ENCODE peak calls at places on chromosome 22, in nine cellular contexts. C is IMR-90; X is stimulated activated naive CD8-positive, alpha-beta T cell treated with anti-CD3 and anti-CD28 coated beads, Interleukin-15, amount 100 ng/mL, for 72 hours; H is stimulated activated CD4-positive, alpha-beta T cell treated with anti-CD3 and anti-CD28 coated beads, Interleukin-4, amount 100 ng/mL, for 24 hours; Y is activated CD8-positive, alpha-beta memory T cell treated with anti-CD3 and anti-CD28 coated beads, Interleukin-2, amount 50 U/mL, for 48 hours; M is HEK293T; I is ovary; G is endodermal cell; B is H9. V is an unnamed sample.

GRCh38 chr22:29817724-29818123 is 20.4 kb downstream of the ASCC2 start:
- DNase-seq in C (no peak), X (no peak), H (no peak), Y (no peak), M (no peak), I (no peak), G (no peak), B (no peak), V (no peak)

GRCh38 chr22:49825436-49825835 is 2.2 kb downstream of the BRD1 start:
- DNase-seq in C (peak), X (no peak), H (no peak), Y (no peak), M (no peak), I (no peak), G (no peak), B (no peak), V (peak)

GRCh38 chr22:23697031-23697970 is 6.5 kb downstream of the RGL4 start:
- DNase-seq in C (no peak), X (no peak), H (no peak), Y (no peak), M (no peak), I (peak), G (no peak), B (no peak), V (no peak)

GRCh38 chr22:42180349-42180842 is 49.8 kb upstream of the CYP2D6 start:
- DNase-seq in C (peak), X (peak), H (peak), Y (no peak), M (no peak), I (peak), G (peak), B (no peak), V (no peak)

GRCh38 chr22:36465232-36466021 is 16.0 kb downstream of the TXN2 start:
- DNase-seq in C (peak), X (no peak), H (no peak), Y (no peak), M (no peak), I (peak), G (no peak), B (no peak), V (peak)

GRCh38 chr22:49365191-49365837 is 462.4 kb downstream of the BRD1 start:
- DNase-seq in C (no peak), X (no peak), H (no peak), Y (peak), M (no peak), I (no peak), G (no peak), B (no peak), V (no peak)

GRCh38 chr22:23305321-23305910 is 125.1 kb downstream of the BCR start:
- DNase-seq in C (peak), X (no peak), H (no peak), Y (no peak), M (no peak), I (no peak), G (no peak), B (no peak), V (peak)

GRCh38 chr22:33352768-33353167 is 294.6 kb upstream of the SYN3 start:
- DNase-seq in C (no peak), X (no peak), H (no peak), Y (no peak), M (no peak), I (no peak), G (no peak), B (no peak), V (no peak)

GRCh38 chr22:36971305-36971704 is 47.9 kb downstream of the TST start:
- DNase-seq in C (no peak), X (no peak), H (no peak), Y (no peak), M (no peak), I (no peak), G (no peak), B (no peak), V (no peak)

GRCh38 chr22:43088616-43088978 is 594 bp downstream of the TTLL1 start:
- DNase-seq in C (no peak), X (no peak), H (no peak), Y (no peak), M (no peak), I (no peak), G (no peak), B (no peak), V (no peak)

GRCh38 chr22:19955241-19956128 is 13.9 kb upstream of the TXNRD2 start:
- DNase-seq in C (no peak), X (no peak), H (no peak), Y (no peak), M (no peak), I (no peak), G (peak), B (no peak), V (no peak)

GRCh38 chr22:30337461-30337778 is 10.7 kb upstream of the TBC1D10A start:
- DNase-seq in C (no peak), X (no peak), H (no peak), Y (no peak), M (no peak), I (no peak), G (no peak), B (no peak), V (no peak)

GRCh38 chr22:37325024-37325395 is 42.7 kb downstream of the CYTH4 start:
- DNase-seq in C (no peak), X (no peak), H (no peak), Y (no peak), M (no peak), I (no peak), G (no peak), B (no peak), V (no peak)

GRCh38 chr22:46574438-46574992 is 37.1 kb upstream of the CELSR1 start:
- DNase-seq in C (no peak), X (no peak), H (no peak), Y (no peak), M (no peak), I (no peak), G (no peak), B (no peak), V (no peak)

GRCh38 chr22:48737461-48738203 is 1090.0 kb downstream of the BRD1 start:
- DNase-seq in C (no peak), X (no peak), H (no peak), Y (no peak), M (no peak), I (no peak), G (no peak), B (no peak), V (no peak)

GRCh38 chr22:49212002-49212401 is 615.7 kb downstream of the BRD1 start:
- DNase-seq in C (no peak), X (no peak), H (no peak), Y (peak), M (no peak), I (no peak), G (peak), B (peak), V (no peak)

GRCh38 chr22:30701872-30702271 is 7.2 kb downstream of the OSBP2 start:
- DNase-seq in C (peak), X (no peak), H (no peak), Y (no peak), M (no peak), I (no peak), G (no peak), B (no peak), V (peak)

GRCh38 chr22:20193761-20194494 is 43.1 kb upstream of the CCDC188 start:
- DNase-seq in C (no peak), X (no peak), H (no peak), Y (no peak), M (no peak), I (no peak), G (no peak), B (no peak), V (no peak)

GRCh38 chr22:37187552-37187890 is 526 bp downstream of the C1QTNF6 start:
- DNase-seq in C (peak), X (no peak), H (no peak), Y (no peak), M (no peak), I (no peak), G (peak), B (no peak), V (peak)

GRCh38 chr22:20957118-20957690 is 9.9 kb upstream of the AIFM3 start:
- DNase-seq in C (no peak), X (no peak), H (no peak), Y (no peak), M (no peak), I (peak), G (peak), B (peak), V (no peak)

GRCh38 chr22:20080445-20080775 is 369 bp downstream of the DGCR8 start:
- DNase-seq in C (peak), X (peak), H (peak), Y (no peak), M (peak), I (peak), G (peak), B (peak), V (peak)

GRCh38 chr22:22103078-22103593 is 120.5 kb upstream of the TOP3B start:
- DNase-seq in C (no peak), X (peak), H (peak), Y (peak), M (peak), I (no peak), G (peak), B (peak), V (peak)

GRCh38 chr22:39815882-39816395 is 77.6 kb downstream of the ENTHD1 start:
- DNase-seq in C (no peak), X (no peak), H (no peak), Y (no peak), M (no peak), I (no peak), G (no peak), B (no peak), V (no peak)

GRCh38 chr22:43861529-43861928 is 784 bp downstream of the SULT4A1 start:
- DNase-seq in C (peak), X (no peak), H (no peak), Y (no peak), M (no peak), I (peak), G (no peak), B (peak), V (no peak)

GRCh38 chr22:48354082-48354481 is 1473.6 kb downstream of the BRD1 start:
- DNase-seq in C (no peak), X (no peak), H (no peak), Y (no peak), M (no peak), I (no peak), G (no peak), B (no peak), V (no peak)

GRCh38 chr22:23790819-23791736 is 4.3 kb downstream of the SMARCB1 start:
- DNase-seq in C (peak), X (no peak), H (no peak), Y (no peak), M (no peak), I (peak), G (no peak), B (no peak), V (peak)

GRCh38 chr22:36629320-36629719 is 74.2 kb downstream of the CACNG2 start:
- DNase-seq in C (no peak), X (no peak), H (no peak), Y (no peak), M (no peak), I (no peak), G (no peak), B (no peak), V (no peak)

GRCh38 chr22:47209077-47209514 is 446.6 kb downstream of the TBC1D22A start:
- DNase-seq in C (peak), X (no peak), H (no peak), Y (peak), M (no peak), I (peak), G (no peak), B (no peak), V (no peak)

GRCh38 chr22:17748555-17749353 is 25.5 kb downstream of the BID start:
- DNase-seq in C (no peak), X (no peak), H (no peak), Y (no peak), M (no peak), I (no peak), G (peak), B (peak), V (no peak)